ENCODE peak calls at places on chromosomes 1 and 21, in four cellular contexts. E is PC-3, B is SK-N-SH, R is GM23338. F is an unnamed sample.

GRCh38 chr1:28577052-28577678 is 14.9 kb upstream of the RAB42 start:
- DNase-seq in E (no peak), B (no peak), R (peak; percentile 17), F (no peak)

GRCh38 chr21:40952551-40953330 is 105.8 kb upstream of the DSCAM start:
- DNase-seq in E (no peak), B (no peak), R (no peak), F (no peak)

GRCh38 chr1:69787151-69787550 is 219.4 kb downstream of the LRRC7 start:
- DNase-seq in E (no peak), B (no peak), R (peak; percentile 25), F (no peak)

GRCh38 chr1:66758247-66758755 is 6.0 kb downstream of the DYNLT5 start:
- DNase-seq in E (no peak), B (no peak), R (no peak), F (no peak)

GRCh38 chr1:59178339-59178744 is 118.6 kb upstream of the FGGY start:
- DNase-seq in E (no peak), B (no peak), R (no peak), F (no peak)

GRCh38 chr1:204102719-204103118 is 29.8 kb downstream of the SOX13 start:
- DNase-seq in E (peak; percentile 98), B (no peak), R (no peak), F (no peak)

GRCh38 chr1:212692774-212693644 is 6.6 kb downstream of the BATF3 start:
- DNase-seq in E (peak; percentile 91), B (no peak), R (peak; percentile 44), F (no peak)

GRCh38 chr1:157678721-157679120 is 21.8 kb downstream of the FCRL3 start:
- DNase-seq in E (no peak), B (no peak), R (no peak), F (no peak)

GRCh38 chr1:55375617-55376258 is 160.6 kb upstream of the USP24 start:
- DNase-seq in E (peak; percentile 58), B (peak; percentile 65), R (peak; percentile 75), F (peak; percentile 69)

GRCh38 chr1:228399531-228400236 is 7.0 kb downstream of the TRIM11 start:
- DNase-seq in E (no peak), B (no peak), R (no peak), F (no peak)

GRCh38 chr21:15732290-15732995 is 2.7 kb downstream of the USP25 start:
- DNase-seq in E (peak; percentile 66), B (no peak), R (no peak), F (no peak)

GRCh38 chr1:2906105-2906504 is 104.6 kb upstream of the TTC34 start:
- DNase-seq in E (no peak), B (no peak), R (no peak), F (no peak)

GRCh38 chr1:112818990-112819689 is 104.0 kb upstream of the PPM1J start:
- DNase-seq in E (peak; percentile 13), B (no peak), R (no peak), F (no peak)

GRCh38 chr1:92486251-92487077 is at the start of gene GFI1:
- DNase-seq in E (no peak), B (peak; percentile 58), R (peak; percentile 76), F (peak; percentile 74)

GRCh38 chr1:187692799-187693198 is 864.0 kb downstream of the PLA2G4A start:
- DNase-seq in E (no peak), B (no peak), R (no peak), F (no peak)

GRCh38 chr1:146036241-146036989 is 14.9 kb upstream of the HJV start:
- DNase-seq in E (no peak), B (no peak), R (no peak), F (no peak)

GRCh38 chr1:235473808-235474207 is 30.4 kb downstream of the B3GALNT2 start:
- DNase-seq in E (peak; percentile 25), B (no peak), R (no peak), F (no peak)

GRCh38 chr1:2564815-2565415 is 8.7 kb downstream of the TNFRSF14 start:
- DNase-seq in E (no peak), B (no peak), R (no peak), F (no peak)

GRCh38 chr1:159918041-159918917 is 7.0 kb downstream of the TAGLN2 start:
- DNase-seq in E (no peak), B (no peak), R (no peak), F (no peak)

GRCh38 chr1:241440904-241441303 is 78.7 kb downstream of the FH start:
- DNase-seq in E (no peak), B (no peak), R (no peak), F (no peak)

GRCh38 chr1:239912471-239912870 is 179.2 kb upstream of the FMN2 start:
- DNase-seq in E (peak; percentile 94), B (no peak), R (no peak), F (no peak)

GRCh38 chr1:64759968-64760367 is 15.1 kb downstream of the RAVER2 start:
- DNase-seq in E (no peak), B (no peak), R (no peak), F (no peak)

GRCh38 chr1:53697671-53698380 is 41.1 kb downstream of the GLIS1 start:
- DNase-seq in E (peak; percentile 19), B (no peak), R (no peak), F (no peak)

GRCh38 chr1:66261370-66261769 is 272.6 kb upstream of the SGIP1 start:
- DNase-seq in E (peak; percentile 29), B (no peak), R (no peak), F (no peak)

GRCh38 chr1:2823921-2824660 is 22.6 kb upstream of the TTC34 start:
- DNase-seq in E (no peak), B (no peak), R (no peak), F (no peak)

GRCh38 chr1:145987926-145988325 is 8.5 kb downstream of the TXNIP start:
- DNase-seq in E (no peak), B (no peak), R (no peak), F (no peak)

GRCh38 chr1:14102180-14102579 is 402.2 kb downstream of the PRDM2 start:
- DNase-seq in E (no peak), B (no peak), R (no peak), F (no peak)

GRCh38 chr21:21714396-21714795 is 716.2 kb downstream of the NCAM2 start:
- DNase-seq in E (peak; percentile 5), B (no peak), R (no peak), F (no peak)

GRCh38 chr1:55045430-55045829 is 6.1 kb downstream of the PCSK9 start:
- DNase-seq in E (no peak), B (no peak), R (no peak), F (no peak)

GRCh38 chr1:31736675-31737074 is 27.5 kb downstream of the ADGRB2 start:
- DNase-seq in E (no peak), B (no peak), R (no peak), F (no peak)

GRCh38 chr1:111222308-111223125 is 5.0 kb upstream of the CHI3L2 start:
- DNase-seq in E (peak; percentile 90), B (peak; percentile 85), R (peak; percentile 89), F (peak; percentile 86)
- TF ChIP-seq CTCF in E (peak; percentile 95), B (peak; percentile 95), R (peak; percentile 99), F (peak; percentile 94)

GRCh38 chr1:164588388-164589341 is 29.7 kb downstream of the PBX1 start:
- DNase-seq in E (no peak), B (peak; percentile 48), R (peak; percentile 89), F (peak; percentile 94)
- H3K4me2 ChIP-seq in E (no peak overlapping the region), B (peak overlapping the region; percentile 77), R (peak overlapping the region; percentile 74), F (peak overlapping the region; percentile 78)

GRCh38 chr1:206631085-206631509 is 4.2 kb upstream of the DYRK3 start:
- DNase-seq in E (peak; percentile 94), B (peak; percentile 58), R (peak; percentile 96), F (peak; percentile 82)
- H2AFZ ChIP-seq in E (no peak overlapping the region), B (peak overlapping the region; percentile 7), R (no peak overlapping the region), F (no peak overlapping the region)

GRCh38 chr1:153627797-153628626 is at the start of gene S100A1:
- DNase-seq in E (no peak), B (no peak), R (no peak), F (no peak)
- TF ChIP-seq CTCF in E (no peak), B (no peak), R (peak; percentile 43), F (no peak)